ENCODE peak calls at places on chromosomes 4 and X, in four cellular contexts. X, T, Z and J are unnamed samples.

GRCh38 chrX:97367149-97367548 is 483.4 kb downstream of the RPA4 start:
- DNase-seq in X (peak), Z (no peak), T (no peak), J (no peak)

GRCh38 chr4:102663073-102663472 is 97.7 kb downstream of the MANBA start:
- DNase-seq in Z (no peak), T (no peak), X (no peak), J (no peak)

GRCh38 chrX:24133280-24133679 is 16.2 kb upstream of the ZFX start:
- DNase-seq in T (no peak), Z (no peak), X (no peak), J (no peak)

GRCh38 chrX:41922125-41922521 is 1.2 kb downstream of the CASK start:
- DNase-seq in T (peak), Z (peak), X (no peak), J (peak)

GRCh38 chr4:89539374-89539773 is 231.8 kb upstream of the GPRIN3 start:
- DNase-seq in T (peak), X (peak), Z (no peak), J (no peak)

GRCh38 chrX:20362268-20363002 is 95.7 kb upstream of the RPS6KA3 start:
- DNase-seq in T (peak), Z (no peak), X (no peak), J (no peak)

GRCh38 chr4:27916432-27917184 is 1056.0 kb downstream of the STIM2 start:
- DNase-seq in X (no peak), Z (no peak), T (no peak), J (no peak)

GRCh38 chr4:153479118-153479517 is 13.0 kb downstream of the TMEM131L start:
- DNase-seq in Z (no peak), T (no peak), X (no peak), J (no peak)

GRCh38 chrX:153662266-153662665 is 11.3 kb downstream of the PNCK start:
- DNase-seq in T (no peak), Z (peak), X (no peak), J (no peak)